ENCODE peak calls at places on chromosomes 12 and 14, in four cellular contexts. I is AG09309, V is skeletal muscle cell, F is IMR-90. H is an unnamed sample.

GRCh38 chr12:51907083-51907863 is at the start of gene ACVRL1:
- DNase-seq in I (no peak), V (no peak), F (no peak), H (no peak)

GRCh38 chr14:68965261-68965761 is 13.8 kb downstream of the ACTN1 start:
- DNase-seq in I (no peak), V (no peak), F (no peak), H (no peak)

GRCh38 chr14:89672636-89673279 is 255.7 kb upstream of the FOXN3 start:
- DNase-seq in I (no peak), V (no peak), F (no peak), H (no peak)

GRCh38 chr12:100826323-100826722 is 31.7 kb downstream of the ANO4 start:
- DNase-seq in I (no peak), V (peak), F (peak), H (peak)

GRCh38 chr14:35046751-35047536 is 872 bp downstream of the FAM177A1 start:
- DNase-seq in I (no peak), V (no peak), F (peak), H (peak)

GRCh38 chr14:54650331-54651017 is 83.5 kb downstream of the SAMD4A start:
- DNase-seq in I (no peak), V (peak), F (peak), H (peak)

GRCh38 chr14:99688210-99688581 is 4.1 kb downstream of the CYP46A1 start:
- DNase-seq in I (no peak), V (no peak), F (no peak), H (no peak)

GRCh38 chr12:130382818-130383217 is 45.1 kb downstream of the PIWIL1 start:
- DNase-seq in I (no peak), V (no peak), F (no peak), H (no peak)

GRCh38 chr12:24565300-24565699 is 383.6 kb downstream of the BCAT1 start:
- DNase-seq in I (no peak), V (no peak), F (no peak), H (no peak)

GRCh38 chr12:54033106-54033979 is 493 bp downstream of the HOXC5 start:
- DNase-seq in I (no peak), V (no peak), F (no peak), H (no peak)

GRCh38 chr12:86228656-86229055 is 27.5 kb downstream of the MGAT4C start:
- DNase-seq in I (no peak), V (no peak), F (no peak), H (no peak)

GRCh38 chr12:51864701-51865469 is 16.4 kb upstream of the FIGNL2 start:
- DNase-seq in I (no peak), V (no peak), F (no peak), H (no peak)

GRCh38 chr12:49971141-49971540 is 1.6 kb upstream of the AQP6 start:
- DNase-seq in I (no peak), V (no peak), F (no peak), H (no peak)

GRCh38 chr12:111430418-111431353 is 25.0 kb downstream of the SH2B3 start:
- DNase-seq in I (no peak), V (no peak), F (no peak), H (no peak)

GRCh38 chr14:92362781-92363235 is 39.8 kb downstream of the SLC24A4 start:
- DNase-seq in I (peak), V (no peak), F (peak), H (no peak)

GRCh38 chr12:116882742-116883141 is 1.5 kb upstream of the HRK start:
- DNase-seq in I (no peak), V (no peak), F (peak), H (no peak)

GRCh38 chr12:105156260-105156659 is 48.7 kb downstream of the WASHC4 start:
- DNase-seq in I (no peak), V (no peak), F (no peak), H (no peak)

GRCh38 chr12:16573652-16574077 is 32.3 kb downstream of the LMO3 start:
- DNase-seq in I (no peak), V (peak), F (peak), H (peak)

GRCh38 chr12:57629897-57630471 is 3.0 kb downstream of the B4GALNT1 start:
- DNase-seq in I (no peak), V (no peak), F (no peak), H (no peak)

GRCh38 chr14:102859911-102860310 is 62.6 kb upstream of the AMN start:
- DNase-seq in I (no peak), V (no peak), F (no peak), H (no peak)

GRCh38 chr12:89436062-89436461 is 83.8 kb upstream of the DUSP6 start:
- DNase-seq in I (no peak), V (no peak), F (no peak), H (no peak)

GRCh38 chr12:56631790-56632700 is 1.9 kb upstream of the BAZ2A start:
- DNase-seq in I (no peak), V (peak), F (peak), H (peak)

GRCh38 chr12:54239568-54239967 is 40.4 kb downstream of the CBX5 start:
- DNase-seq in I (no peak), V (no peak), F (no peak), H (no peak)

GRCh38 chr14:68941820-68942219 is 37.3 kb downstream of the ACTN1 start:
- DNase-seq in I (peak), V (peak), F (peak), H (peak)

GRCh38 chr14:89226789-89227489 is 190.1 kb downstream of the FOXN3 start:
- DNase-seq in I (no peak), V (peak), F (no peak), H (no peak)

GRCh38 chr12:30985814-30986452 is 59.4 kb downstream of the TSPAN11 start:
- DNase-seq in I (no peak), V (no peak), F (peak), H (no peak)

GRCh38 chr12:8951744-8952143 is 2.3 kb upstream of the M6PR start:
- DNase-seq in I (no peak), V (no peak), F (no peak), H (no peak)

GRCh38 chr12:132318618-132319033 is 10.8 kb downstream of the GALNT9 start:
- DNase-seq in I (no peak), V (no peak), F (no peak), H (no peak)

GRCh38 chr14:56686416-56686815 is 106.8 kb downstream of the TMEM260 start:
- DNase-seq in I (no peak), V (no peak), F (no peak), H (no peak)

GRCh38 chr14:66143387-66144112 is 342.6 kb upstream of the CCDC196 start:
- DNase-seq in I (no peak), V (no peak), F (no peak), H (no peak)

GRCh38 chr12:52228366-52228765 is 4.7 kb upstream of the KRT7 start:
- DNase-seq in I (no peak), V (no peak), F (no peak), H (no peak)